ENCODE peak calls at places on chromosomes 4 and X, in four cellular contexts. N, O, S and T are unnamed samples.
A peak's percentile ranks its signal among the peaks of the same experiment; 100 is the strongest.

GRCh38 chr4:124265701-124266100 is 446.8 kb downstream of the ANKRD50 start:
- DNase-seq in N (no peak), O (no peak), S (no peak), T (no peak)

GRCh38 chr4:162497564-162498167 is 333.9 kb upstream of the FSTL5 start:
- DNase-seq in N (no peak), O (peak; percentile 57), S (no peak), T (peak; percentile 24)

GRCh38 chr4:37453004-37453360 is 208.4 kb downstream of the NWD2 start:
- DNase-seq in N (no peak), O (peak; percentile 40), S (peak; percentile 68), T (peak; percentile 59)

GRCh38 chrX:101258260-101258581 is 32.9 kb downstream of the TAF7L start:
- DNase-seq in N (no peak), O (no peak), S (no peak), T (no peak)

GRCh38 chr4:145530662-145531061 is 49.0 kb downstream of the SMAD1 start:
- DNase-seq in N (no peak), O (no peak), S (no peak), T (no peak)

GRCh38 chr4:158895797-158896442 is 127.1 kb downstream of the FNIP2 start:
- DNase-seq in N (no peak), O (peak; percentile 58), S (peak; percentile 54), T (no peak)

GRCh38 chr4:101355767-101356702 is 8.7 kb upstream of the PPP3CA start:
- DNase-seq in N (no peak), O (peak; percentile 89), S (no peak), T (no peak)

GRCh38 chrX:6778547-6779231 is 243.8 kb upstream of the VCX3A start:
- DNase-seq in N (no peak), O (no peak), S (peak; percentile 47), T (no peak)

GRCh38 chr4:140094701-140095420 is 59.1 kb downstream of the MAML3 start:
- DNase-seq in N (no peak), O (no peak), S (peak; percentile 78), T (no peak)

GRCh38 chr4:139030614-139031235 is 15.1 kb downstream of the NOCT start:
- DNase-seq in N (peak; percentile 43), O (peak; percentile 84), S (peak; percentile 77), T (peak; percentile 79)

GRCh38 chrX:13487731-13488505 is 81.5 kb upstream of the EGFL6 start:
- DNase-seq in N (peak; percentile 19), O (peak; percentile 88), S (peak; percentile 54), T (peak; percentile 17)

GRCh38 chr4:6350646-6351045 is 81.0 kb downstream of the WFS1 start:
- DNase-seq in N (no peak), O (no peak), S (no peak), T (no peak)

GRCh38 chrX:107691024-107691448 is 62.7 kb downstream of the PRPS1 start:
- DNase-seq in N (no peak), O (no peak), S (no peak), T (no peak)

GRCh38 chr4:85823295-85823694 is 348.3 kb downstream of the ARHGAP24 start:
- DNase-seq in N (no peak), O (no peak), S (peak; percentile 33), T (no peak)

GRCh38 chr4:40238008-40238699 is 41.3 kb downstream of the RHOH start:
- DNase-seq in N (no peak), O (no peak), S (no peak), T (no peak)

GRCh38 chrX:21873063-21873785 is 17.4 kb downstream of the YY2 start:
- DNase-seq in N (no peak), O (no peak), S (no peak), T (no peak)

GRCh38 chr4:110510282-110510681 is 34.3 kb downstream of the ENPEP start:
- DNase-seq in N (no peak), O (no peak), S (no peak), T (no peak)

GRCh38 chr4:37561803-37562207 is 124.4 kb downstream of the RELL1 start:
- DNase-seq in N (no peak), O (peak; percentile 4), S (no peak), T (no peak)

GRCh38 chrX:25019707-25020390 is 4.1 kb upstream of the ARX start:
- DNase-seq in N (no peak), O (no peak), S (no peak), T (no peak)
- H2BK15ac ChIP-seq in N (no peak overlapping the region), O (no peak overlapping the region), S (no peak overlapping the region), T (no peak overlapping the region)

GRCh38 chr4:7959066-7959465 is 19.4 kb upstream of the AFAP1 start:
- DNase-seq in N (no peak), O (no peak), S (no peak), T (no peak)

GRCh38 chr4:7960790-7961655 is 21.4 kb upstream of the AFAP1 start:
- DNase-seq in N (no peak), O (peak; percentile 99), S (no peak), T (no peak)

GRCh38 chr4:7957113-7957656 is 17.5 kb upstream of the AFAP1 start:
- DNase-seq in N (no peak), O (no peak), S (no peak), T (no peak)

GRCh38 chr4:7962609-7963508 is 23.2 kb upstream of the AFAP1 start:
- DNase-seq in N (no peak), O (no peak), S (no peak), T (no peak)

DNA sequence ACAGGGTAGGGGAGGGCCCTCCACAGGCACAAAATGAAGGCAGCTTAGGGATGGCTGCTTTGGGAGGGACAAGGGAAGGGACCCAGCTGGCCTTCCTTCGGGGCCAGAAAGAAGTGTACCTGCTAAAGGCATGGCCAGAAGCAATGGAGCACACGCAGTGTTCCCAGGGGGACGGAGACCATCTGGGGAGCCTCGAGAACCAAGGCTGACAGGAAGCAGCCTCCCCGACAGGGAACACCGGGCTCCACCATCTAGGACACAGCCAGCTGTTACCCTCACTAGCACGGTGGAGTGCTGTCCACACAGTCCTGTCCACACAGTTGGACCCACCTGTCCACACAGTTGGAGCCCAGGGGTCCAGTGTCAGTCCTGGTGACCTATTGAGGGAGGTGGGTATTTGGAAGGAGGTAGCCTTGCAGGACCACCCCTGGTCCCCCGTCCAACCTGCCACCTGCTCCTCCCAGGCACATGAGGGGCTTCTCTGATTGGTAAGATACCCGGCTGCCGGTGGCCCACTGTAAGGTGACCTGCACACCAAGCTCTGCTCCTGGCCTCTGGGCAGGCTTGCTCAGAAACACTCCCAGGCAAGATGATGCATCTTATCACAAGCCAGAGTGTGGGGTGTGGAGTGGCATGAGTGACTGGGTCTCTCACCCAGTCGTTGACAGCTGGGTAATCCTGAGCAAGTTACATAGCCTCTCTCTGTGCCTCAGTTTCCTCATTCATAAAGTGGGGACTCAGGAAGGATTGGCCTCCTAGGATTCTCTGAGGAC is 20.5 kb upstream of the AFAP1 start:
- DNase-seq in N (no peak), O (peak; percentile 37), S (no peak), T (no peak)
- H2BK15ac ChIP-seq in N (peak overlapping the region; percentile 97), O (peak overlapping the region; percentile 80), S (no peak overlapping the region), T (peak overlapping the region; percentile 89)

DNA sequence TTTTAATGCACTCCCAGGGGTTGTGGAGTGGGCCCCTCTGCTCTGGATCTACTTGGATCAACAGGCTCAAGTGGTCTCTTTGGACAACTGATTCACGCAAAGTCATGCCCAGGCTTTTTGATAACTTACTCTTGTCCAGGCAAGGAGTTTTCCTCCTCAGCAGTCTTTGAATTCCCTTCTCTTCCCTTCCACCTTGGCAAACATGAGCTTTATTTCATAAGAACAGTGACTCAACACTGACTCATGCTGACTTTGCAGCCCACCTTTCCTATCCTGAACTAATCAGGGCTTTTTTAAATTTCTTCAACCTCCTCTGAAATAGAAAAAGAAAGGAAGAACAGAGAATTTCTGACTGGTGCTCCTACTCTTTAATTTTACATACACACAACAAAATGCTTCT is 132.1 kb upstream of the LDB2 start:
- DNase-seq in N (no peak), O (peak; percentile 75), S (no peak), T (no peak)
- H2BK15ac ChIP-seq in N (no peak overlapping the region), O (no peak overlapping the region), S (no peak overlapping the region), T (no peak overlapping the region)

GRCh38 chr4:74108457-74109115 is 9.6 kb upstream of the CXCL2 start:
- DNase-seq in N (no peak), O (no peak), S (no peak), T (no peak)
- H2BK15ac ChIP-seq in N (no peak overlapping the region), O (peak overlapping the region; percentile 6), S (no peak overlapping the region), T (no peak overlapping the region)

GRCh38 chr4:155602351-155603140 is 64.1 kb upstream of the GUCY1A1 start:
- DNase-seq in N (no peak), O (peak; percentile 45), S (no peak), T (no peak)
- H2BK15ac ChIP-seq in N (no peak overlapping the region), O (no peak overlapping the region), S (no peak overlapping the region), T (no peak overlapping the region)

GRCh38 chrX:129585691-129586090 is 45.6 kb downstream of the OCRL start:
- DNase-seq in N (no peak), O (peak; percentile 56), S (no peak), T (no peak)
- H2BK15ac ChIP-seq in N (no peak overlapping the region), O (no peak overlapping the region), S (no peak overlapping the region), T (no peak overlapping the region)

GRCh38 chrX:47196098-47196497 is 2.5 kb downstream of the UBA1 start:
- DNase-seq in N (no peak), O (no peak), S (no peak), T (no peak)

GRCh38 chrX:47197526-47197925 is 3.9 kb downstream of the UBA1 start:
- DNase-seq in N (no peak), O (no peak), S (no peak), T (no peak)

GRCh38 chrX:47199286-47199685 is 5.7 kb downstream of the UBA1 start:
- DNase-seq in N (no peak), O (no peak), S (no peak), T (no peak)

GRCh38 chrX:47198687-47199080 is 5.1 kb downstream of the UBA1 start:
- DNase-seq in N (no peak), O (no peak), S (no peak), T (no peak)

DNA sequence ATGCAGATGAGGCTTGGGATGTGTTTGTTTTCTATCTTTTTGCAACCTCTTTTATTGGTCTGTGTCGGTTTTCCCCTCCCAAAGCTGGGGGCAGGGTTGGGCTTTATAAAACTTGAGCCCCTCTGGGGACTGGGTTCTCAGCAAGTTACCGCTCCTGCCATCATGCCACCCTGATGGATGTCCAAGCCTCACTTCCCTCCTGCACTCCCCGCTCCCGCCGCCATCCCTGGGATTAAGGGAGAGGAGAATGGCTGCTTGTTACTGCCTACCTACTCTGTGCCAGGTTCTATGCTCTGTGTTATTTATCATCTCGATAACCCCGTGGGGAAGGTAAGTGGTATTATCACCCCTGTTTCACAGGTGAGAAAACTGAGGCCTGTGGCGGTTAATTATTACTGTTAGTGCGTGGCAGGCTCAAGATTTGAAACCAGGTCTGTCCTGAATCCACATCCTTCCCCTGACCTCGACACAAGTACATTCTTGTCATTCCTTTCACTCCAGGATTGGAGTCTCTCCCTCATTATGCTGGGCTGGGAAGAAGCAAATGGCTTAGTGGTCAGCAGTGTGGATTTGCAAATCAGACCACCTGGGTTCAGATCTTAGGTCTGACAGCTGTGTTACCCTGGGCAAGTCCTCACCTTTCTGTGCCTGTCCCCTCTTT is 4.5 kb downstream of the UBA1 start:
- DNase-seq in N (no peak), O (no peak), S (peak; percentile 70), T (no peak)
- H2BK15ac ChIP-seq in N (no peak overlapping the region), O (no peak overlapping the region), S (no peak overlapping the region), T (no peak overlapping the region)

GRCh38 chr4:17324431-17324830 is 187.5 kb downstream of the QDPR start:
- DNase-seq in N (no peak), O (peak; percentile 72), S (peak; percentile 40), T (peak; percentile 38)
- H2BK15ac ChIP-seq in N (no peak overlapping the region), O (no peak overlapping the region), S (no peak overlapping the region), T (no peak overlapping the region)